ENCODE peak calls at places on chromosomes 4 and X, in ten cellular contexts. M is adrenal gland; S is posterior cingulate gyrus; R is T-helper 9 cell; E is iris pigment epithelial cell; C is activated CD8-positive, alpha-beta memory T cell treated with anti-CD3 and anti-CD28 coated beads for 1 hour; A is tibial artery; J is activated CD4-positive, alpha-beta T cell treated with anti-CD3 and anti-CD28 coated beads for 48 hours; F is NCI-H1092 treated with DMSO at 0.1 percent for 48 hours; P is GDM1. O is an unnamed sample.

GRCh38 chr4:60562353-60562752 is 637.8 kb upstream of the ADGRL3 start:
- DNase-seq in M (no peak), S (no peak), R (no peak), E (no peak), C (no peak), A (no peak), J (no peak), F (peak; percentile 79), P (no peak), O (no peak)

GRCh38 chr4:159460408-159460807 is 357.5 kb downstream of the RAPGEF2 start:
- DNase-seq in M (no peak), S (no peak), R (no peak), E (peak; percentile 17), C (no peak), A (no peak), J (no peak), F (no peak), P (no peak), O (no peak)

GRCh38 chrX:148649145-148649645 is 148.8 kb downstream of the AFF2 start:
- DNase-seq in M (no peak), S (no peak), R (no peak), E (no peak), C (no peak), A (no peak), J (no peak), F (no peak), P (no peak), O (no peak)

GRCh38 chrX:154043003-154043402 is 23.3 kb upstream of the IRAK1 start:
- DNase-seq in M (no peak), S (no peak), R (no peak), E (peak; percentile 83), C (no peak), A (peak; percentile 72), J (no peak), F (no peak), P (no peak), O (no peak)

GRCh38 chr4:3340703-3341088 is 47.9 kb downstream of the RGS12 start:
- DNase-seq in M (peak; percentile 9), S (no peak), R (no peak), E (no peak), C (no peak), A (no peak), J (no peak), F (peak; percentile 72), P (no peak), O (no peak)

GRCh38 chrX:52983526-52983925 is 25.2 kb upstream of the FAM156A start:
- DNase-seq in M (no peak), S (no peak), R (no peak), E (no peak), C (no peak), A (no peak), J (no peak), F (no peak), P (no peak), O (no peak)

GRCh38 chr4:147034372-147034771 is 88.7 kb upstream of the TTC29 start:
- DNase-seq in M (no peak), S (no peak), R (no peak), E (peak; percentile 12), C (no peak), A (no peak), J (no peak), F (no peak), P (no peak), O (no peak)

GRCh38 chr4:7960790-7961655 is 21.4 kb upstream of the AFAP1 start:
- DNase-seq in M (peak; percentile 84), S (peak; percentile 84), R (no peak), E (peak; percentile 97), C (no peak), A (no peak), J (peak; percentile 88), F (no peak), P (no peak), O (no peak)

GRCh38 chr4:167989815-167990214 is 102.5 kb upstream of the ANXA10 start:
- DNase-seq in M (no peak), S (no peak), R (no peak), E (peak; percentile 6), C (no peak), A (no peak), J (no peak), F (no peak), P (no peak), O (no peak)

GRCh38 chr4:60847614-60848013 is 352.5 kb upstream of the ADGRL3 start:
- DNase-seq in M (no peak), S (no peak), R (no peak), E (no peak), C (no peak), A (no peak), J (no peak), F (no peak), P (no peak), O (no peak)

GRCh38 chr4:32485976-32486375 is 1765.8 kb downstream of the PCDH7 start:
- DNase-seq in M (no peak), S (no peak), R (no peak), E (no peak), C (no peak), A (no peak), J (no peak), F (no peak), P (no peak), O (no peak)

GRCh38 chrX:12383196-12383595 is 244.9 kb downstream of the FRMPD4 start:
- DNase-seq in M (no peak), S (no peak), R (no peak), E (no peak), C (no peak), A (no peak), J (no peak), F (no peak), P (no peak), O (no peak)

GRCh38 chr4:146398404-146398803 is 123.3 kb downstream of the SLC10A7 start:
- DNase-seq in M (no peak), S (no peak), R (no peak), E (no peak), C (no peak), A (no peak), J (no peak), F (no peak), P (no peak), O (no peak)

GRCh38 chrX:11363069-11363594 is 69.9 kb downstream of the AMELX start:
- DNase-seq in M (no peak), S (no peak), R (no peak), E (no peak), C (no peak), A (no peak), J (no peak), F (no peak), P (no peak), O (no peak)

GRCh38 chrX:46648660-46649059 is 75.1 kb downstream of the CHST7 start:
- DNase-seq in M (no peak), S (no peak), R (no peak), E (no peak), C (no peak), A (no peak), J (no peak), F (no peak), P (no peak), O (no peak)

GRCh38 chrX:374566-374965 is 12.1 kb downstream of the PPP2R3B start:
- DNase-seq in M (no peak), S (no peak), R (no peak), E (peak; percentile 15), C (no peak), A (no peak), J (no peak), F (no peak), P (no peak), O (no peak)

GRCh38 chr4:5757091-5757490 is 46.1 kb downstream of the EVC start:
- DNase-seq in M (no peak), S (no peak), R (no peak), E (no peak), C (no peak), A (peak; percentile 37), J (no peak), F (no peak), P (no peak), O (no peak)

GRCh38 chrX:14496674-14497073 is 32.7 kb upstream of the GLRA2 start:
- DNase-seq in M (no peak), S (no peak), R (no peak), E (peak; percentile 2), C (no peak), A (no peak), J (no peak), F (no peak), P (no peak), O (no peak)

GRCh38 chr4:80243274-80244018 is 23.0 kb upstream of the FGF5 start:
- DNase-seq in M (no peak), S (no peak), R (no peak), E (no peak), C (no peak), A (no peak), J (no peak), F (peak; percentile 47), P (no peak), O (no peak)

GRCh38 chr4:153495480-153496206 is 29.5 kb downstream of the TMEM131L start:
- DNase-seq in M (no peak), S (no peak), R (no peak), E (no peak), C (no peak), A (no peak), J (no peak), F (no peak), P (no peak), O (no peak)

GRCh38 chr4:825969-826330 is at the start of gene CPLX1:
- DNase-seq in M (peak; percentile 75), S (peak; percentile 74), R (no peak), E (no peak), C (no peak), A (no peak), J (peak; percentile 42), F (peak; percentile 17), P (no peak), O (no peak)

GRCh38 chr4:138645289-138645688 is 370.3 kb upstream of the NOCT start:
- DNase-seq in M (no peak), S (no peak), R (no peak), E (peak; percentile 8), C (no peak), A (no peak), J (no peak), F (no peak), P (no peak), O (no peak)

GRCh38 chr4:156898373-156899117 is 73.1 kb downstream of the PDGFC start:
- DNase-seq in M (no peak), S (no peak), R (no peak), E (peak; percentile 63), C (no peak), A (no peak), J (no peak), F (no peak), P (no peak), O (no peak)

GRCh38 chr4:48681856-48682255 is 98.2 kb downstream of the FRYL start:
- DNase-seq in M (no peak), S (no peak), R (no peak), E (peak; percentile 59), C (no peak), A (no peak), J (peak; percentile 17), F (no peak), P (no peak), O (no peak)

GRCh38 chr4:336099-336892 is 1.3 kb upstream of the ZNF141 start:
- DNase-seq in M (peak; percentile 48), S (peak; percentile 77), R (peak; percentile 1), E (peak; percentile 12), C (no peak), A (peak; percentile 71), J (no peak), F (peak; percentile 15), P (no peak), O (no peak)

GRCh38 chrX:137566746-137567473 is 983 bp downstream of the ZIC3 start:
- DNase-seq in M (no peak), S (no peak), R (no peak), E (no peak), C (no peak), A (no peak), J (no peak), F (no peak), P (no peak), O (no peak)

GRCh38 chr4:38411092-38411491 is 252.9 kb upstream of the KLF3 start:
- DNase-seq in M (no peak), S (no peak), R (no peak), E (no peak), C (no peak), A (no peak), J (peak; percentile 32), F (no peak), P (no peak), O (no peak)

GRCh38 chr4:105992641-105993305 is 97.5 kb downstream of the NPNT start:
- DNase-seq in M (no peak), S (no peak), R (no peak), E (no peak), C (no peak), A (no peak), J (no peak), F (no peak), P (no peak), O (no peak)

O was measured in cortex of kidney.